ENCODE peak calls at places on chromosomes 12 and 14, in five cellular contexts. Y is GM12864; A is naive thymus-derived CD8-positive, alpha-beta T cell; L is Karpas-422; B is PC-3. Q is an unnamed sample.

GRCh38 chr14:54450535-54450934 is 9.4 kb upstream of the CNIH1 start:
- DNase-seq in L (peak), B (no peak), Y (peak), A (no peak), Q (no peak)

GRCh38 chr14:103311171-103311997 is 22.7 kb upstream of the EIF5 start:
- DNase-seq in Y (no peak), A (no peak), L (no peak), B (no peak), Q (no peak)

GRCh38 chr12:68185598-68185997 is 26.1 kb upstream of the IFNG start:
- DNase-seq in A (no peak), B (no peak), Y (no peak), L (no peak), Q (no peak)

GRCh38 chr14:52455291-52456088 is 96.8 kb downstream of the TXNDC16 start:
- DNase-seq in L (no peak), A (no peak), Y (no peak), B (peak), Q (no peak)

GRCh38 chr12:108849653-108850052 is 7.7 kb downstream of the SSH1 start:
- DNase-seq in L (no peak), B (no peak), A (no peak), Y (no peak), Q (no peak)

GRCh38 chr14:81450100-81450531 is 50.0 kb upstream of the STON2 start:
- DNase-seq in B (no peak), A (no peak), Y (no peak), L (no peak), Q (peak)

GRCh38 chr12:29656762-29657538 is 126.8 kb downstream of the TMTC1 start:
- DNase-seq in Y (no peak), B (no peak), A (no peak), L (no peak), Q (peak)

GRCh38 chr12:133234971-133235370 is 706 bp downstream of the ANHX start:
- DNase-seq in Y (no peak), L (peak), A (no peak), B (no peak), Q (no peak)

GRCh38 chr14:52025310-52025709 is 36.0 kb downstream of the RTRAF start:
- DNase-seq in A (no peak), Y (no peak), L (no peak), B (peak), Q (no peak)

GRCh38 chr14:68164723-68165122 is 345.1 kb downstream of the RAD51B start:
- DNase-seq in A (no peak), L (no peak), Y (no peak), B (peak), Q (no peak)

GRCh38 chr12:20452496-20452895 is 84.2 kb downstream of the PDE3A start:
- DNase-seq in B (no peak), Y (no peak), L (no peak), A (no peak), Q (no peak)

GRCh38 chr14:51319181-51319597 is 79.1 kb downstream of the TMX1 start:
- DNase-seq in A (no peak), L (no peak), Y (no peak), B (no peak), Q (peak)

GRCh38 chr14:33781267-33781666 is 169.6 kb downstream of the EGLN3 start:
- DNase-seq in A (no peak), B (peak), Y (no peak), L (no peak), Q (no peak)

GRCh38 chr12:110538869-110539622 is 36.9 kb downstream of the RAD9B start:
- DNase-seq in L (no peak), Y (no peak), A (no peak), B (no peak), Q (no peak)

GRCh38 chr12:89756638-89757321 is 48.1 kb upstream of the ATP2B1 start:
- DNase-seq in B (peak), Y (peak), L (peak), A (no peak), Q (no peak)

GRCh38 chr14:101408077-101408831 is 153.0 kb upstream of the DIO3 start:
- DNase-seq in A (no peak), Y (no peak), B (peak), L (no peak), Q (no peak)

GRCh38 chr12:50187084-50187900 is 20.1 kb upstream of the CERS5 start:
- DNase-seq in B (no peak), Y (no peak), L (no peak), A (no peak), Q (no peak)

GRCh38 chr12:57236224-57236924 is 6.9 kb downstream of the SHMT2 start:
- DNase-seq in A (no peak), L (peak), B (no peak), Y (no peak), Q (no peak)

GRCh38 chr14:100076133-100076532 is 10.9 kb downstream of the EVL start:
- DNase-seq in B (peak), A (no peak), Y (no peak), L (peak), Q (no peak)

GRCh38 chr14:64937821-64938193 is 4.7 kb downstream of the GPX2 start:
- DNase-seq in A (no peak), L (no peak), Y (no peak), B (peak), Q (no peak)

GRCh38 chr14:55794655-55795583 is 214.9 kb downstream of the KTN1 start:
- DNase-seq in Y (no peak), A (no peak), B (peak), L (no peak), Q (no peak)

GRCh38 chr12:57272337-57273151 is 21.6 kb upstream of the STAC3 start:
- DNase-seq in B (no peak), Y (no peak), A (no peak), L (no peak), Q (no peak)

GRCh38 chr12:13135336-13136178 is 32.1 kb upstream of the GSG1 start:
- DNase-seq in L (no peak), Y (no peak), B (peak), A (no peak), Q (no peak)

GRCh38 chr12:49750027-49750977 is 8.9 kb downstream of the TMBIM6 start:
- DNase-seq in A (peak), L (peak), B (peak), Y (peak), Q (no peak)

GRCh38 chr14:20332386-20332945 is 613 bp downstream of the CCNB1IP1 start:
- DNase-seq in Y (no peak), A (no peak), L (no peak), B (no peak), Q (no peak)